ENCODE peak calls at places on chromosomes 5 and 9, in four cellular contexts. One of them, this sample, is unnamed.

GRCh38 chr5:23740029-23740428 is 232.6 kb downstream of the PRDM9 start:
- DNase-seq in H1: no peak
- DNase-seq in astrocyte: no peak
- DNase-seq in WERI-Rb-1: no peak
- DNase-seq in this sample: no peak

GRCh38 chr5:57302164-57302563 is 128.3 kb downstream of the GPBP1 start:
- DNase-seq in H1: no peak
- DNase-seq in WERI-Rb-1: no peak
- DNase-seq in astrocyte: peak
- DNase-seq in this sample: no peak

GRCh38 chr5:104189031-104189430 is 626.4 kb upstream of the NUDT12 start:
- DNase-seq in WERI-Rb-1: no peak
- DNase-seq in astrocyte: peak
- DNase-seq in H1: no peak
- DNase-seq in this sample: peak

GRCh38 chr5:127072861-127073846 is at the start of gene C5orf63:
- DNase-seq in WERI-Rb-1: peak
- DNase-seq in H1: no peak
- DNase-seq in astrocyte: peak
- DNase-seq in this sample: peak

GRCh38 chr5:372911-373709 is 51.6 kb downstream of the AHRR start:
- DNase-seq in H1: peak
- DNase-seq in WERI-Rb-1: no peak
- DNase-seq in astrocyte: peak
- DNase-seq in this sample: no peak

GRCh38 chr9:101737705-101738565 is 512 bp downstream of the GRIN3A start:
- DNase-seq in WERI-Rb-1: peak
- DNase-seq in astrocyte: no peak
- DNase-seq in H1: peak
- DNase-seq in this sample: no peak

GRCh38 chr5:87277279-87277835 is 9.7 kb downstream of the RASA1 start:
- DNase-seq in WERI-Rb-1: no peak
- DNase-seq in H1: no peak
- DNase-seq in astrocyte: no peak
- DNase-seq in this sample: peak

GRCh38 chr5:53749611-53750010 is 189.2 kb downstream of the NDUFS4 start:
- DNase-seq in H1: no peak
- DNase-seq in WERI-Rb-1: no peak
- DNase-seq in astrocyte: peak
- DNase-seq in this sample: peak

GRCh38 chr9:4137755-4138154 is 162.1 kb downstream of the GLIS3 start:
- DNase-seq in H1: no peak
- DNase-seq in WERI-Rb-1: no peak
- DNase-seq in astrocyte: peak
- DNase-seq in this sample: peak

GRCh38 chr5:135367554-135367953 is 31.5 kb downstream of the MACROH2A1 start:
- DNase-seq in astrocyte: no peak
- DNase-seq in H1: no peak
- DNase-seq in WERI-Rb-1: no peak
- DNase-seq in this sample: no peak

GRCh38 chr5:125317546-125317995 is 571.1 kb upstream of the ZNF608 start:
- DNase-seq in astrocyte: peak
- DNase-seq in WERI-Rb-1: peak
- DNase-seq in H1: no peak
- DNase-seq in this sample: no peak
- H3K4me3 ChIP-seq in astrocyte: no peak
- H3K4me3 ChIP-seq in WERI-Rb-1: no peak
- H3K4me3 ChIP-seq in H1: no peak
- H3K4me3 ChIP-seq in this sample: no peak

GRCh38 chr9:109046346-109046745 is 33.0 kb upstream of the CTNNAL1 start:
- DNase-seq in astrocyte: no peak
- DNase-seq in H1: no peak
- DNase-seq in WERI-Rb-1: no peak
- DNase-seq in this sample: no peak

GRCh38 chr9:109047259-109047658 is 34.0 kb upstream of the CTNNAL1 start:
- DNase-seq in astrocyte: no peak
- DNase-seq in WERI-Rb-1: no peak
- DNase-seq in H1: no peak
- DNase-seq in this sample: no peak

GRCh38 chr9:109040571-109040970 is 27.3 kb upstream of the CTNNAL1 start:
- DNase-seq in WERI-Rb-1: no peak
- DNase-seq in H1: no peak
- DNase-seq in astrocyte: no peak
- DNase-seq in this sample: no peak

GRCh38 chr9:109039539-109039938 is 26.2 kb upstream of the CTNNAL1 start:
- DNase-seq in H1: no peak
- DNase-seq in WERI-Rb-1: no peak
- DNase-seq in astrocyte: no peak
- DNase-seq in this sample: no peak

DNA sequence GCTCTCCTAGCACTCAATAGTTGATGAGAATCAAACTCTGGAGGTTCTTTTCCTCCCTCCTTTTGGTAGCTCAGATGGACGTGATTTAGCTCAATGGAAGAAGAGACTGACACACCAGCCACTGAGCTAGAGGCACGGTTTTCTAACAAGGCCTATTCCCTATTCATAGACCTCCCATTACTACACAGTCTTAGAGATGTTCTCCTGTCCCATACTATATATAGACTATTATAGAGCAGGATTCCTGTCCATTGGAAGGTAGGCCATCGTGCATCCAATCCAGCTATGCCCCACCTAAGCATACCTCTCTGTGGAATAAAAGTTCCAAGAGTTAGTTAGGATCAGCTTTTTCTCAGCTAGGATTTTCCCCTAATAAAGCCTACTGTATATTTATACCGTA is 30.3 kb upstream of the CTNNAL1 start:
- DNase-seq in H1: no peak
- DNase-seq in astrocyte: no peak
- DNase-seq in WERI-Rb-1: no peak
- DNase-seq in this sample: no peak
- TF ChIP-seq CTCF in H1: no peak
- TF ChIP-seq CTCF in astrocyte: no peak
- TF ChIP-seq CTCF in WERI-Rb-1: no peak
- TF ChIP-seq CTCF in this sample: no peak

GRCh38 chr5:37837101-37838032 is 2.5 kb downstream of the GDNF start:
- DNase-seq in astrocyte: peak
- DNase-seq in H1: peak
- DNase-seq in WERI-Rb-1: peak
- DNase-seq in this sample: peak

GRCh38 chr5:37835400-37835973 is 4.4 kb downstream of the GDNF start:
- DNase-seq in H1: no peak
- DNase-seq in WERI-Rb-1: no peak
- DNase-seq in astrocyte: no peak
- DNase-seq in this sample: no peak

GRCh38 chr5:37833990-37834389 is 5.9 kb downstream of the GDNF start:
- DNase-seq in H1: no peak
- DNase-seq in WERI-Rb-1: no peak
- DNase-seq in astrocyte: no peak
- DNase-seq in this sample: no peak

GRCh38 chr5:37836173-37837100 is 3.4 kb downstream of the GDNF start:
- DNase-seq in astrocyte: no peak
- DNase-seq in H1: peak
- DNase-seq in WERI-Rb-1: no peak
- DNase-seq in this sample: peak

DNA sequence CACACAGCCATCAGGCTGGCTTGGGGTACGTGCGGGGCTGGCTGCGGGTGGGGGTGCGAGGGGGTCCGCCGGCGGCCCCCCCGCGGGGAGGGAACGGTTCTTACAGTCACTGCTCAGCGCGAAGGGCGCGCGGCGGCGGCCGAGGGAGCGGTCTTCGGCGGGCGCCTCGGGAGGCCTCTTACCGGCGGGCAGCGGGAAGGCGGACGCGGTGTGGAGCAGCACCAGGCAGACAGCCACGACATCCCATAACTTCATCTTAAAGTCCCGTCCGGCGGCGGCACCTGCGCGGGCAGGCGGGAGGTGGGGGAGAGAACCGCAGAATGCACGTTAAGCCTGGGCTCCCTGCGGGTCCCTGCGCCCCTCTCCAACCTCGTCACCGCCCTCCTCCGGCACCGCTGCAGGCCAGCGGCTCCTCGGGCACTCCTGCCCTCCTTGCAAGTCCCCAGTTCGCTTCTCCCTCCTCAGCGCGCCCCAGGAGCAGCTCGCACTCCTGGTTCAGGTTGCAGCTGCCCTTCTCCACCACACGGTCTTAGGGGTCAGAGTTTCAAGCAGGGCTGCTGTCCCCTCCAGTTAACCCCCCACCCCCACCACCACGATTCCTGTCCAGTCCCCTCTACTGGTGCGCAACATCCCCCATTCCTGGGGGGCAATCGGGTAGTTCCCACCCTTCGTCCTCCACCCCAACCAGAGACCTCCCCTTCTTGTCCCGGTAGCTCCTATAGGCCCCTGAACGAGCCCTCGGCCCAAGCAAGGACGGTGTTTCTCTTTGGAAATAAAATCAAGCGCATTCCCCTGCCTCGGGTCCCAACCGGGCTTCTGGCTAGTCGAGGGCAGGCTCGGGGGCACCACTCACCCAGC is 5.1 kb downstream of the GDNF start:
- DNase-seq in WERI-Rb-1: no peak
- DNase-seq in H1: peak
- DNase-seq in astrocyte: no peak
- DNase-seq in this sample: no peak
- H3K4me3 ChIP-seq in WERI-Rb-1: no peak
- H3K4me3 ChIP-seq in H1: peak
- H3K4me3 ChIP-seq in astrocyte: peak
- H3K4me3 ChIP-seq in this sample: peak

GRCh38 chr5:164597293-164597900 is 1092.0 kb downstream of the MAT2B start:
- DNase-seq in H1: peak
- DNase-seq in astrocyte: no peak
- DNase-seq in WERI-Rb-1: peak
- DNase-seq in this sample: no peak
- TF ChIP-seq CTCF in H1: peak
- TF ChIP-seq CTCF in astrocyte: peak
- TF ChIP-seq CTCF in WERI-Rb-1: no peak
- TF ChIP-seq CTCF in this sample: no peak

DNA sequence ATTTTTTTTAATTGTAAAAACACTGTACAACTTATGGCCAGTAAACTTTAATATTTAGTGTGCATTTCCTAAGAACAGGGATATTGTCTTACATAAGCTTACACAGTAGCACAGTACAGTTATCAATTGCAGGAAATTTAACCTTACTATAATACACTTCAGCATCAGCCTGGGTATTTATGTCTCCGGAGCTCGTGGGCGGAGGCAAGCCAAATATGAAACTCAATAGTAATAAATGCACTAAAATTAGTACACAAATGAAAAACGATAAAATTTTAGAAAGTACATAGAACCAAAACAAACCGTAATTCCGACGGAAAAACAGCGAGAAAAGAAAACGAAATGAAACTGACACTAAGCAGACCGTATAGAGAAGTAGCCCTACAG is 91.2 kb downstream of the ANXA2R start:
- DNase-seq in H1: no peak
- DNase-seq in astrocyte: no peak
- DNase-seq in WERI-Rb-1: no peak
- DNase-seq in this sample: no peak
- H3K4me3 ChIP-seq in H1: no peak
- H3K4me3 ChIP-seq in astrocyte: peak
- H3K4me3 ChIP-seq in WERI-Rb-1: no peak
- H3K4me3 ChIP-seq in this sample: peak

GRCh38 chr5:10021248-10021647 is 228.4 kb downstream of the ATPSCKMT start:
- DNase-seq in WERI-Rb-1: no peak
- DNase-seq in H1: no peak
- DNase-seq in astrocyte: no peak
- DNase-seq in this sample: no peak
- TF ChIP-seq CTCF in WERI-Rb-1: peak
- TF ChIP-seq CTCF in H1: no peak
- TF ChIP-seq CTCF in astrocyte: no peak
- TF ChIP-seq CTCF in this sample: no peak

GRCh38 chr5:42990892-42991291 is 49.2 kb downstream of the ANXA2R start:
- DNase-seq in WERI-Rb-1: no peak
- DNase-seq in astrocyte: no peak
- DNase-seq in H1: no peak
- DNase-seq in this sample: no peak

GRCh38 chr5:42989198-42989597 is 50.9 kb downstream of the ANXA2R start:
- DNase-seq in WERI-Rb-1: no peak
- DNase-seq in astrocyte: no peak
- DNase-seq in H1: no peak
- DNase-seq in this sample: no peak

GRCh38 chr5:42993516-42994284 is 46.4 kb downstream of the ANXA2R start:
- DNase-seq in WERI-Rb-1: no peak
- DNase-seq in H1: no peak
- DNase-seq in astrocyte: peak
- DNase-seq in this sample: peak

GRCh38 chr5:42992035-42992570 is 48.0 kb downstream of the ANXA2R start:
- DNase-seq in H1: peak
- DNase-seq in astrocyte: peak
- DNase-seq in WERI-Rb-1: no peak
- DNase-seq in this sample: peak

DNA sequence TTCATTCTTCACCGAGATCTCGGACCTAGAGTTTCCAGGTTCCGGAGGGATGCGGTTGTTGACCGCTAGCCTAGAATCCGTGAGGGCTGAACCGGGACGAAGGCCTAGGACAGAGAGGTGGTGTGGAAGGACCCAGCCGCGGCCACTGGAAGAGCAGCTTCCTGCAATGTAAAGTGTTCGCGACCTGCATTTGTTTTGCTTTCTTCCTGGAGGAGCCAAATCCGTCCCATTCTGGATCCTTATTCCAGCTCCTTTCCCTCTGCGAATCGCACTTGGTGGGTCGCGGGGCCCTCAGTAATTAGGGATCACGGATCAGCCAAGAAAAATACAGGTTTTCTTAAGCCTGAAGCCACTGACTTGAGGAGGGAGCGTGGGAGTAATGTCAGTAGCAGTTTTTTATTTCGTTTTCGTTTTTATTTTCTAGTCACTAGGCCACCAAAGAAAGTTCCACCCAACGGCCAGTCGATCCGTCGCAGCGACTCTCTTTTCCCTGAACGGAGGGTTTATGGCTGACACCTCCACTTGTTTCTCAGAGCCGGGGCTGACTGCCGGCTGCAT is 48.6 kb downstream of the ANXA2R start:
- DNase-seq in astrocyte: peak
- DNase-seq in H1: no peak
- DNase-seq in WERI-Rb-1: no peak
- DNase-seq in this sample: no peak
- H3K4me3 ChIP-seq in astrocyte: peak
- H3K4me3 ChIP-seq in H1: peak
- H3K4me3 ChIP-seq in WERI-Rb-1: no peak
- H3K4me3 ChIP-seq in this sample: peak

GRCh38 chr5:39024005-39024404 is 50.2 kb downstream of the RICTOR start:
- DNase-seq in astrocyte: no peak
- DNase-seq in WERI-Rb-1: peak
- DNase-seq in H1: no peak
- DNase-seq in this sample: no peak
- TF ChIP-seq CTCF in astrocyte: no peak
- TF ChIP-seq CTCF in WERI-Rb-1: peak
- TF ChIP-seq CTCF in H1: no peak
- TF ChIP-seq CTCF in this sample: no peak

DNA sequence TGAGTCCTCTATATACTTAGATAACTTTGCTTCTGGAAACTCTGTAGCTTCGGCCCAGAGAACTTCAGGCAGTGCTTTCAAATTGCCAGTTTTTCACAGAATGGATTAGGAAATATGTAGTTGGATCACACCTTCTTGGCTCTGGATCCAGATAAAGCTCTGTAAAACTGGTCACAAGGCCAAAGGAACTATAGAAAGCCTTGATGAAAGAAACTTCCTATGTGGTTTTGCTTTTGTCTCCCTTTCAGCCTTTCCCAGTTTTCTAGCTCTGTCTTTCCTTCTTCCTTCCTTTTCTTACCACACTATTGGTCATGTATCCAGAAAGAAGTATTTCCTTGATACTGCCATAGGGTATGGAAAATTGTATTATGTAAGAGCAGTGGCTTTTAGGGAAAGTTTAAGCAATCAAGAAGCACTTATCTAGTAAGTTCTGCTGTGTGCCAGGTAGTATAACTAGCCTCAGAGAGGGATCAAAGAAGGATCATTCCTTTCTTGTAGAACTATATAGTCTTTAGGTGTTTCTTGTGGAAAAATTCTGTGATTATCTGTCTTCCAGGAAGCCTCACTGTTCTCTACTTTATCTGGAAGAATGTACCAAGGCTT is 6.3 kb downstream of the GPR21 start:
- DNase-seq in astrocyte: no peak
- DNase-seq in H1: no peak
- DNase-seq in WERI-Rb-1: no peak
- DNase-seq in this sample: peak
- H3K4me3 ChIP-seq in astrocyte: no peak
- H3K4me3 ChIP-seq in H1: no peak
- H3K4me3 ChIP-seq in WERI-Rb-1: no peak
- H3K4me3 ChIP-seq in this sample: no peak